ENCODE peak calls at places on chromosome 10, in seven cellular contexts. G is GM10248; Q is progenitor cell of endocrine pancreas; I is iris pigment epithelial cell; D is CD4-positive, CD25-positive, alpha-beta regulatory T cell; B is GM13977; L is HuH-7.5. Y is an unnamed sample.

GRCh38 chr10:68238371-68238770 is 6.5 kb upstream of the ATOH7 start:
- DNase-seq in Q (no peak), G (no peak), D (no peak), B (no peak), I (no peak), L (no peak), Y (no peak)

GRCh38 chr10:124527996-124528395 is 66.4 kb downstream of the LHPP start:
- DNase-seq in Q (no peak), G (no peak), L (no peak), B (no peak), I (no peak), D (no peak), Y (no peak)

GRCh38 chr10:49174261-49174925 is 13.8 kb downstream of the TMEM273 start:
- DNase-seq in I (no peak), D (no peak), L (no peak), Q (no peak), B (no peak), G (no peak), Y (no peak)

GRCh38 chr10:79068203-79068561 is 584 bp upstream of the ZMIZ1 start:
- DNase-seq in I (no peak), L (no peak), G (no peak), D (peak; percentile 47), B (peak; percentile 65), Q (peak; percentile 43), Y (peak; percentile 24)

GRCh38 chr10:112959207-112959838 is 9.3 kb downstream of the TCF7L2 start:
- DNase-seq in Q (no peak), D (no peak), L (no peak), I (peak; percentile 53), G (no peak), B (no peak), Y (no peak)

GRCh38 chr10:59361659-59362183 is 628 bp downstream of the FAM13C start:
- DNase-seq in Q (no peak), D (no peak), L (no peak), G (no peak), I (no peak), B (no peak), Y (no peak)

GRCh38 chr10:80168679-80169380 is 36.3 kb downstream of the PLAC9 start:
- DNase-seq in L (no peak), Q (no peak), B (peak; percentile 61), I (peak; percentile 37), D (no peak), G (peak; percentile 72), Y (no peak)

GRCh38 chr10:29623797-29624196 is 11.0 kb downstream of the SVIL start:
- DNase-seq in Q (no peak), G (no peak), I (peak; percentile 52), D (no peak), B (no peak), L (no peak), Y (no peak)

GRCh38 chr10:74947781-74948401 is 121.5 kb downstream of the KAT6B start:
- DNase-seq in I (no peak), D (no peak), L (no peak), Q (no peak), G (no peak), B (no peak), Y (peak; percentile 66)

GRCh38 chr10:86300931-86301330 is 65.7 kb downstream of the GRID1 start:
- DNase-seq in D (no peak), I (no peak), Q (no peak), B (no peak), L (no peak), G (no peak), Y (no peak)

GRCh38 chr10:62388328-62388727 is 14.2 kb downstream of the ZNF365 start:
- DNase-seq in G (no peak), Q (no peak), D (no peak), B (no peak), I (no peak), L (no peak), Y (no peak)

GRCh38 chr10:43255644-43256431 is 11.0 kb downstream of the RASGEF1A start:
- DNase-seq in L (no peak), Q (peak; percentile 9), B (peak; percentile 80), G (peak; percentile 76), D (peak; percentile 41), I (peak; percentile 21), Y (no peak)

GRCh38 chr10:110077436-110078120 is 69.8 kb downstream of the ADD3 start:
- DNase-seq in L (peak; percentile 8), B (no peak), D (peak; percentile 33), G (no peak), Q (no peak), I (no peak), Y (no peak)

GRCh38 chr10:51214897-51215227 is 140.6 kb downstream of the PRKG1 start:
- DNase-seq in L (no peak), G (no peak), Q (no peak), I (no peak), B (no peak), D (no peak), Y (no peak)

GRCh38 chr10:56095506-56096225 is 265.4 kb downstream of the ZWINT start:
- DNase-seq in D (no peak), L (no peak), I (no peak), Q (no peak), G (no peak), B (no peak), Y (no peak)

GRCh38 chr10:64067009-64067606 is 545.9 kb downstream of the REEP3 start:
- DNase-seq in G (no peak), Q (no peak), L (no peak), B (no peak), I (no peak), D (no peak), Y (no peak)

GRCh38 chr10:62732841-62733653 is 71.5 kb upstream of the ADO start:
- DNase-seq in B (peak; percentile 66), D (peak; percentile 86), L (no peak), Q (no peak), I (peak; percentile 59), G (peak; percentile 64), Y (no peak)

GRCh38 chr10:12324530-12324929 is 24.8 kb upstream of the CAMK1D start:
- DNase-seq in Q (no peak), L (no peak), B (no peak), G (no peak), D (no peak), I (no peak), Y (no peak)

GRCh38 chr10:63798599-63799498 is 277.6 kb downstream of the REEP3 start:
- DNase-seq in D (no peak), G (no peak), Q (no peak), L (no peak), I (peak; percentile 95), B (no peak), Y (no peak)

GRCh38 chr10:78335371-78335690 is 301.7 kb downstream of the RPS24 start:
- DNase-seq in Q (no peak), D (no peak), I (no peak), L (no peak), B (no peak), G (no peak), Y (no peak)

GRCh38 chr10:929965-930364 is 1.5 kb downstream of the LARP4B start:
- DNase-seq in Q (no peak), G (peak; percentile 44), L (no peak), B (peak; percentile 55), I (no peak), D (no peak), Y (no peak)

GRCh38 chr10:91610919-91611318 is 22.0 kb downstream of the PPP1R3C start:
- DNase-seq in L (no peak), D (no peak), G (no peak), I (no peak), Q (no peak), B (no peak), Y (no peak)

Y was measured in NCI-H526 treated with DMSO at 0.1 percent for 48 hours.